ENCODE peak calls at places on chromosomes 6 and 20, in six cellular contexts. S, N, G, T, V and U are unnamed samples. For H3K9me3, the result is how much of the 10 kb centered on the place peaks cover.

GRCh38 chr6:166046232-166046631 is 121.4 kb downstream of the TBXT start:
- DNase-seq in G (no peak), N (no peak), V (peak), S (no peak), T (no peak), U (no peak)

GRCh38 chr20:9071976-9072726 is 3.3 kb downstream of the PLCB4 start:
- DNase-seq in N (no peak), G (no peak), T (no peak), V (peak), S (no peak), U (no peak)

GRCh38 chr6:22413681-22414305 is 117.0 kb upstream of the PRL start:
- DNase-seq in G (no peak), N (no peak), S (no peak), T (no peak), V (no peak), U (no peak)

GRCh38 chr20:61814726-61815125 is 251.0 kb downstream of the TAF4 start:
- DNase-seq in V (no peak), S (no peak), N (no peak), G (no peak), T (no peak), U (no peak)

GRCh38 chr6:36957773-36958271 is 3.3 kb downstream of the PI16 start:
- DNase-seq in V (no peak), N (no peak), T (no peak), S (no peak), G (no peak), U (no peak)

GRCh38 chr6:3139090-3139903 is 18.0 kb downstream of the TUBB2A start:
- DNase-seq in G (peak), S (peak), T (no peak), V (peak), N (no peak), U (no peak)

GRCh38 chr6:83062225-83062624 is 3.4 kb downstream of the UBE3D start:
- DNase-seq in N (no peak), G (no peak), V (no peak), S (no peak), T (no peak), U (no peak)

GRCh38 chr20:51715028-51715872 is 52.9 kb downstream of the ATP9A start:
- DNase-seq in T (no peak), G (no peak), N (no peak), S (no peak), V (no peak), U (no peak)

GRCh38 chr6:149260214-149260874 is 57.2 kb upstream of the TAB2 start:
- DNase-seq in V (no peak), N (no peak), G (no peak), S (peak), T (no peak), U (no peak)
- H3K9me3 ChIP-seq in V (under half), N (under half), G (under half), S (under half), T (under half), U (under half)

DNA sequence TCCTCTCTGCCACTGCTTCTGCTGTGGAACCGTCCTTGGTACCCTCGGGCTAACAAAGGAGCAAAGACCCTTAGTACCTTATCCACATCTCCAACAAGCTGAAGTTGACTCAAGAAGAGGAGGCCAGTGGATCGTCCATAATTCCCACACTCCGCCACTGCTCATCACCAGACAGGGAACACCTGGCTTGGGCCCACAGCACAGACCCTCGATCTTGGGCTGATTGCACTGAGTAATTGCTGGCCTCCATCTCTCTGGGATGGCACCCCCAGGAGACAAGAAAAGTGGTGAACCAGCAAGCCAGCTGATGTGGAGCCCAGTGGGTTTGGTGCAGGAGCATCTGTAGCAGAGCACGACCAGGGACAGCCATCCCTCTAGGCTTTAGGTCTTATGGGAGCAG is 109.4 kb upstream of the GRIK2 start:
- DNase-seq in V (no peak), G (no peak), T (no peak), S (no peak), N (no peak), U (no peak)
- H3K9me3 ChIP-seq in V (under half), G (under half), T (under half), S (under half), N (under half), U (under half)

DNA sequence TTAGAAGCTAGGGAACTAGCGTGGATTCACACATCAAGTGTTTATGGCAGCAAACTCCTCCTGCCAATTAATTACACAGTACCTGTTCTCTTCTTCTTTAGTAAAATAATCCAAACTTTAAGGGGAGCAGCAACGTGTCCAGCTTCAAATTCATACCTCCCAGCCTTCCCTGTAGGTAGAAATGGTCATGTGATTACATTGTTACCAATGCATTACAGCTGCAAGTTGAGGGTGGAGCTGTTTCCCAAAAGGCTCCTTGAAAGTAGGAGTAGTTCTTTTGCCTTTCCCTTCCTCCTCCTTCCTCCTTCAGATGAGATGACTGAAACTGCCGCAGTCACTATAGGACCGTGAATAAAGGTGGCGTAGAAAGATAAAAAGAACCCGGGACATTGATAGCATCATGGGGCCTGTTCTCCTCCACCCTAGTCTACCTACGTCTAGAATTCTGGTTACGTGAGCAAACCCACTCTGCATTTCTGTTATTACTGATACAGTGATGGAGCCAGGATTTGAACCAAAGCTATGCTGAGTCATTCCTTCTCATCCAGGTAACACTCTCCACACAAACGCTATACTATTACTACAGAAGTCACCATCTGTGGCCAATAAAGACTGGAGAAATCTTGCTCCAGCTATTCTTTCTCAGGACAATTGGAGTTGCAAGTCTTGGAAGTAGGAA is 18.2 kb downstream of the LINC00237 start:
- DNase-seq in S (no peak), V (no peak), N (no peak), G (no peak), T (no peak), U (no peak)
- H3K9me3 ChIP-seq in S (under half), V (under half), N (under half), G (under half), T (under half), U (under half)

DNA sequence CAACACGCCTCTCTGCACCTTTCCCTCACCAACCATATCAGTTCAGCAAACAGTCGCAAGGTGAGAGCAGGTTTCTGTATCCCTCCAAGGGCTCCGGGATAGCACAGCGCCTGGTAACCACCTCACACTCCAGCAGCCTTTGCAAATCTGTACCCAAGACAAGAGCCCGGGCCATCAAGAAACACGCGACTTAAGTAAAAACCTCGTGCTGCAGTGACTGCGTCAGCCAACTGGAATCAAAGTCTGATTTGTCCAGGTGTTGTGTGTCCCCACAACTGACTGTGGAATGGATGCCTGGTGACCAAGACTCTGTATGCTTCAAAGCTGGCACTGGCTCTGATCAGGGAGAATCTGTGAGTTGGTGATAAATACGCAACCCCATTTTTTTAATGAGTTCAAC is 74.1 kb downstream of the NINL start:
- DNase-seq in G (no peak), S (no peak), N (no peak), V (no peak), T (no peak), U (no peak)
- H3K9me3 ChIP-seq in G (under half), S (under half), N (under half), V (under half), T (under half), U (under half)

GRCh38 chr6:118574051-118574865 is 26.2 kb downstream of the PLN start:
- DNase-seq in V (peak), N (no peak), S (no peak), G (no peak), T (no peak), U (no peak)
- H3K9me3 ChIP-seq in V (under half), N (under half), S (half or more), G (half or more), T (under half), U (under half)

DNA sequence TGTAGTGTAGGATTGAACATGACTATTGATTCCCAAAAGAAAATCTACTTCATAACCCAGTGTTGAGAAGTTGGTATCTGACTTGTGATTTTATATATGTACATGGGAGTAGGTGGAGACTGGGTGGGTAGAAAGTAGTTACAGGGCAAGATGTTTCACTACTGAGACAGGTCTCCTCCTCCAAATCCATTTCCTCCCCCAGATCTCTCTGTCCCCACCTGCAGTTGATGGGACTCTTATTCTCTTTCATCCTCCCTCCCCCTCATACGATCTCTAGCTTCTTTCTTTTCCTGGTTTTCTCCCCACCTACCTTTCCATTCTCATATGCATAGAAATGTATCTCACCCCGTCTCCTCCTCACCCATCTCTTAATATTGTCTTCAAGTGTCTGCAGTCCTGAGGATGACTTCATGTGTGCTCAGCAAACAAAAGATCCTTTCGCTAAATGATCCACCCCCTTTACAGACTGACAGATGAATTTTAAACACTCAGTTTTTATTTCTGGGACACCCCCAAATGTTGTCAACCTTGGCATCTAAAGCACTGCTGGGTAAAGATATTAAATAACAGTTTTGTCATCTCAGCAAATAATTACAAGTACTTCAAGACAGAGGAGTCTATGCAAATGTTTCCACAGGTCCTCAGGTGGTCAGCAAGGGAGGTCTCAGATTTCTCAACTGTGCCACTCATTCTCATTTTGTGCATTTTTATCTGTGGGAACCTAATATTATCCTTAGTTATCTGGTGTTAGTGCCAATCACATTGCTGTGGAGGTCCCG is 18.7 kb upstream of the HECA start:
- DNase-seq in S (no peak), T (no peak), N (no peak), V (no peak), G (no peak), U (no peak)
- H3K9me3 ChIP-seq in S (under half), T (under half), N (under half), V (under half), G (under half), U (under half)

GRCh38 chr20:15739056-15739455 is 834.2 kb downstream of the KIF16B start:
- DNase-seq in V (no peak), N (no peak), S (no peak), T (no peak), G (no peak), U (no peak)
- H3K9me3 ChIP-seq in V (under half), N (under half), S (under half), T (under half), G (under half), U (under half)

GRCh38 chr20:56316483-56316882 is 42.3 kb upstream of the FAM210B start:
- DNase-seq in S (no peak), G (no peak), V (no peak), T (no peak), N (no peak), U (no peak)

DNA sequence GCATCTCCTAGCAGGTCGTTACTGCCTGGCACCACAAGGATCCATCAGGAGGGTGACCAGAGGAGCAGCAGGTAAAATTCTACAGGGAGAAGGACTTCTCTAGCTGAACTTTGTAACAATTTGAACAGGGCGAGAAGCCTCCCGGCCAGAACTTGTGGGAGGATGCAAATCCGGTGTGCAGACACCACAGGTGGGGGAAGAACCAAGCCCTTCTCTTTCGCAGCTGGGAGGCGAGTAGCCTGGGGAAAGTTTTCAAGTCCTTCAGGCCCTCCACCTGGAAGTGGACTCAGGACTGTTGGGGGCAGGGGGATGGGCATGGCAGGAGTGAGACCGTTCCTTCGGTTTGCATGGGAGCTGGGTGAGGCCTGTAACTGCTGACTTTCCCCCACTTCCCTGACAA is 42.7 kb upstream of the FAM210B start:
- DNase-seq in G (no peak), N (no peak), V (no peak), S (no peak), T (no peak), U (no peak)
- H3K9me3 ChIP-seq in G (under half), N (under half), V (under half), S (under half), T (under half), U (under half)

GRCh38 chr6:169417101-169417500 is 163.5 kb upstream of the THBS2 start:
- DNase-seq in V (no peak), G (no peak), N (no peak), T (no peak), S (no peak), U (no peak)
- H3K9me3 ChIP-seq in V (under half), G (under half), N (under half), T (under half), S (under half), U (under half)

DNA sequence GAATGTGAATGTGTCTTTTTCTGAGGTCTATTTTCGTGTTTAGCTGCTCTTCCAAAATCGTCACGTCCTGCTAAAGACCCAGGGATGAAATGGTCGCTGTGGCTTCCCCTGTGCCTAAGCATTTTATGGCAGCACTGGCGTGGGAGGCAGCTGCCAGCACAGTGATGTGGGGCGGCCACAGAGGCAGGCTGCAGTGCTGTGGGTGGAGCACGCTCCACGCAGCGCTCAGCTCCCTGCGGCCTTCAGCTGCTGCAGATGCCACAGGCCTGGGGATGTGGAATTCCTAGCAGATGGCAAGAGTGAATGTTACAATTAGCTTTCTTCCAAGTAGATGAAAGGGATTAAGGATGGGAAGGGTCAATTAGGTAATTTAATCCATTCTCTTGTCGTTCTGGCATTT is 242.6 kb downstream of the SMOC2 start:
- DNase-seq in G (no peak), N (no peak), S (no peak), V (no peak), T (no peak), U (no peak)
- H3K9me3 ChIP-seq in G (under half), N (under half), S (under half), V (under half), T (under half), U (under half)